ENCODE peak calls at places on chromosomes 2 and 18, in seven cellular contexts. O is hepatocyte; Y is foreskin keratinocyte; C is uterus; B is small intestine; G is breast epithelium; I is effector memory CD4-positive, alpha-beta T cell. H is an unnamed sample.

GRCh38 chr18:63342206-63342605 is 22.6 kb upstream of the BCL2 start:
- DNase-seq in O (peak; percentile 46), Y (no peak), C (peak; percentile 38), B (no peak), G (no peak), I (no peak), H (no peak)

GRCh38 chr18:77365667-77366066 is 116.0 kb downstream of the GALR1 start:
- DNase-seq in O (no peak), Y (no peak), C (no peak), B (no peak), G (no peak), I (no peak), H (no peak)

GRCh38 chr2:190663839-190664238 is 15.0 kb downstream of the NAB1 start:
- DNase-seq in O (no peak), Y (no peak), C (no peak), B (no peak), G (no peak), I (no peak), H (no peak)

GRCh38 chr2:133841905-133842304 is 273.6 kb upstream of the NCKAP5 start:
- DNase-seq in O (no peak), Y (peak; percentile 88), C (no peak), B (no peak), G (no peak), I (no peak), H (no peak)

GRCh38 chr18:62521082-62521481 is 1.7 kb upstream of the ZCCHC2 start:
- DNase-seq in O (no peak), Y (no peak), C (no peak), B (no peak), G (no peak), I (no peak), H (no peak)

GRCh38 chr18:8763611-8764010 is 58.3 kb downstream of the MTCL1 start:
- DNase-seq in O (no peak), Y (no peak), C (no peak), B (no peak), G (no peak), I (no peak), H (no peak)

GRCh38 chr2:28480403-28481049 is 15.3 kb upstream of the PLB1 start:
- DNase-seq in O (no peak), Y (no peak), C (no peak), B (no peak), G (no peak), I (no peak), H (no peak)

GRCh38 chr2:229731916-229732315 is 17.6 kb upstream of the DNER start:
- DNase-seq in O (no peak), Y (no peak), C (no peak), B (no peak), G (no peak), I (no peak), H (no peak)

GRCh38 chr2:42113427-42113826 is 55.7 kb upstream of the EML4 start:
- DNase-seq in O (no peak), Y (no peak), C (no peak), B (no peak), G (no peak), I (no peak), H (no peak)

GRCh38 chr18:23992119-23992940 is 22.2 kb upstream of the TTC39C start:
- DNase-seq in O (no peak), Y (peak; percentile 72), C (no peak), B (peak; percentile 53), G (peak; percentile 60), I (peak; percentile 56), H (no peak)

GRCh38 chr18:59141294-59142068 is 1.8 kb downstream of the SEC11C start:
- DNase-seq in O (peak; percentile 15), Y (no peak), C (no peak), B (peak; percentile 8), G (no peak), I (no peak), H (no peak)

GRCh38 chr2:62692225-62692624 is 13.3 kb upstream of the EHBP1 start:
- DNase-seq in O (no peak), Y (no peak), C (no peak), B (no peak), G (no peak), I (no peak), H (no peak)

DNA sequence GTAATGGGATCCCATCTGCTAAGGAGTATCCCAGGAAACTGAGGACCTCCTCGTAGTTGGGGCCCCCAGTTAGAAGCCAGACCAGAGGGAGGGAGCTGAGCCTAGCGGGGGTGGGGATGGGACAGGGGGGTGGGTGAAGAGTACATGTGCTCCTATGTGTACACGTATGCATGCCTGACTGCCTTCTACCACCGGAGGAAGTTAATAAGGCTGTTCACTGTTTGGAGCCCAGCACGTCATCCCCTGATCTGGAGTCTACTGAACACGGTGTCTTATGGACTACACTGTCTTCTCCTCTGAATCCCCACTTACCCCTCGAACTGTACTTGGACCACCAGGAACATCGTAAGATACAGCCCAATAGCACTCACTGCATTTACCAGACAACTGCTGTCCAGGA is 68.5 kb downstream of the SFXN5 start:
- DNase-seq in O (peak; percentile 2), Y (no peak), C (no peak), B (no peak), G (no peak), I (no peak), H (no peak)
- H3K4me1 ChIP-seq in O (peaks cover 12% of the 10 kb centered on the region), Y (no peaks in the 10 kb centered on the region), C (no peaks in the 10 kb centered on the region), B (no peaks in the 10 kb centered on the region), G (no peaks in the 10 kb centered on the region), I (no peaks in the 10 kb centered on the region), H (no peaks in the 10 kb centered on the region)

DNA sequence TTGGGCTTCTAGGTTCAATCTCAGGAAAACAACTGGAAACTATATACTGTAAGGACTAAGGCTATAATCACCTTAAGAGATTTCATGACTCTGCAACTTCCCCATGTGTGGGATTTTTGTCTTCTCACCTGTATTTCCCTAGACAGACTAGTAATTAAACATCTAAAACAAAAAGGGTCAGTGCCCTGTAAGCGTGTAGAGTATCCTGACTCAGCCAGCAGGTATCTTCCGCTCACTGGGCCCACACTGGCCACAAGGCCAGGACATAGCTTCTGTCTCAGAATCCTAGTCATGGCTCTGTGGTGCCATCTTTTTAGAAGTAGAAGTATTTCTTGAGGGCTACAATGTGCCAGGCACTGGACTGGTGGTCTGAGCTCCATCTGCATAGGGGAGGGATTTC is 28.8 kb upstream of the KCMF1 start:
- DNase-seq in O (no peak), Y (no peak), C (no peak), B (no peak), G (no peak), I (no peak), H (no peak)
- H3K4me1 ChIP-seq in O (no peaks in the 10 kb centered on the region), Y (peaks cover 23% of the 10 kb centered on the region), C (no peaks in the 10 kb centered on the region), B (no peaks in the 10 kb centered on the region), G (no peaks in the 10 kb centered on the region), I (peaks cover 24% of the 10 kb centered on the region), H (peaks cover 55% of the 10 kb centered on the region)

GRCh38 chr2:96489673-96490072 is 15.5 kb downstream of the NEURL3 start:
- DNase-seq in O (no peak), Y (no peak), C (no peak), B (no peak), G (no peak), I (no peak), H (no peak)

GRCh38 chr2:96485751-96486643 is 19.2 kb downstream of the NEURL3 start:
- DNase-seq in O (peak; percentile 66), Y (peak; percentile 93), C (peak; percentile 75), B (peak; percentile 94), G (peak; percentile 74), I (peak; percentile 60), H (peak; percentile 79)

GRCh38 chr2:96484096-96484495 is 21.1 kb downstream of the NEURL3 start:
- DNase-seq in O (no peak), Y (no peak), C (no peak), B (no peak), G (no peak), I (no peak), H (no peak)

GRCh38 chr2:96489261-96489660 is 15.9 kb downstream of the NEURL3 start:
- DNase-seq in O (no peak), Y (no peak), C (no peak), B (no peak), G (no peak), I (no peak), H (no peak)

GRCh38 chr2:96485350-96485749 is 19.8 kb downstream of the NEURL3 start:
- DNase-seq in O (no peak), Y (no peak), C (no peak), B (no peak), G (no peak), I (no peak), H (no peak)
- H3K4me1 ChIP-seq in O (no peaks in the 10 kb centered on the region), Y (peaks cover 4% of the 10 kb centered on the region), C (no peaks in the 10 kb centered on the region), B (no peaks in the 10 kb centered on the region), G (no peaks in the 10 kb centered on the region), I (peaks cover 16% of the 10 kb centered on the region), H (peaks cover 12% of the 10 kb centered on the region)

DNA sequence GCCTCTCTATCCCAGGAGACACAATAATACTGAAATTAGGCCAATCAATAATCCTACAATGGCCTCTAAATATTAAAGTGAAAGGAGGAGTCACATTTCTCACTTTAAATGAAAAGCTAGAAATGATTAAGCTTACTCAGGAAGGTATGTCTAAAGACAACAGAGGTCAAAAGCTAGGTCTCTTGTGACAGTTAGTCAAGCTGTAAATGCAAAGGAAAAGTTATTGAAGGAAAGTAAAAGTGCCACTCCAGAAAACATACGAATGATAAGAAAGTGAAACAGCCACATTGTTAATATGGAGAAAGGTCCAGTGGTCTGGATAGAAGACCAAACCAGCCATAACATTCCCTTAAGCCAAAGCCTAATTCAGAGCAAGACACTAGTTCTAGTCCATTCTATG is 9.5 kb downstream of the SESTD1 start:
- DNase-seq in O (no peak), Y (no peak), C (no peak), B (no peak), G (no peak), I (no peak), H (no peak)
- H3K4me1 ChIP-seq in O (no peaks in the 10 kb centered on the region), Y (peaks cover 6% of the 10 kb centered on the region), C (no peaks in the 10 kb centered on the region), B (peaks cover 9% of the 10 kb centered on the region), G (no peaks in the 10 kb centered on the region), I (no peaks in the 10 kb centered on the region), H (peaks cover 4% of the 10 kb centered on the region)

GRCh38 chr2:106172649-106173048 is 21.5 kb downstream of the UXS1 start:
- DNase-seq in O (no peak), Y (no peak), C (no peak), B (no peak), G (no peak), I (no peak), H (no peak)
- H3K4me1 ChIP-seq in O (peaks cover 36% of the 10 kb centered on the region), Y (no peaks in the 10 kb centered on the region), C (no peaks in the 10 kb centered on the region), B (no peaks in the 10 kb centered on the region), G (no peaks in the 10 kb centered on the region), I (peaks cover 7% of the 10 kb centered on the region), H (no peaks in the 10 kb centered on the region)

DNA sequence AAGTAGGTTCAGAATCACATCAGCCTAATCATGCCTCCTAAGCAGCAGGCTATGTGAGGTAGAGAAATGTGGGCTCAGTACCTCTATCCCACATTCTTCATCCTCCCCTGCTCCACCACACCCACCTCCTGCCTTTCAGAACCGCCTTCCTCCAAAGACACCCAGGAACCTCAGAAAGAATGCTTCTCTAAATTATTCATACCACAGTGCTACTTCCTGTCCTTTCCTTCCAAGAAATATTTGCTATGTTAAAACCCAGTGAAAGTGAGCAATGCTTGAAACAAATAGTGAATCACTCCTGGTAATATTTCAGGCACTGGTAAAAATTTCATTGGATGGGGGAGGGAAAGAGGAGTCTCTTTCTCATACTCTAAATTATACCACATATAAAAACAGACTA is 24.0 kb upstream of the CREB1 start:
- DNase-seq in O (no peak), Y (peak; percentile 92), C (no peak), B (no peak), G (no peak), I (no peak), H (no peak)
- H3K4me1 ChIP-seq in O (peaks cover 12% of the 10 kb centered on the region), Y (peaks cover 28% of the 10 kb centered on the region), C (no peaks in the 10 kb centered on the region), B (no peaks in the 10 kb centered on the region), G (peaks cover 4% of the 10 kb centered on the region), I (peaks cover 4% of the 10 kb centered on the region), H (peaks cover 2% of the 10 kb centered on the region)

DNA sequence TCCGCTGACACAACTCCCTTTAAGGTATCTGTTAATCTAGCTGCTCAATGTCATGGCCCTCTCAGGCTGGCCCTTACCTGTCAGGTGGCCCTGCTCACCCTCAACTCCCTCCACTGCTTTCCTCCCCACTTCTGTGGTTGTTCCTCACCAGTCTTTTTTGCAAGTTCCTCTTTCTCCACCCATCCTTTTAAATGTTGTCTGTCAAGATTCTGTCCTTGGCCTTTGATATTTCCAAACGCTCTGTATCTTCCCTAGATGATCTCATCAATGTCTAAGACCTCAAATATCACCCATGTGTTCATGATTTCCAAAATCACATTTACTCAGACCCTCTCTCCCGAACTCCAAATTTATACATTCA is 3.5 kb downstream of the PTPN2 start:
- DNase-seq in O (no peak), Y (no peak), C (no peak), B (no peak), G (no peak), I (no peak), H (no peak)
- H3K4me1 ChIP-seq in O (peaks cover 6% of the 10 kb centered on the region), Y (peaks cover 11% of the 10 kb centered on the region), C (no peaks in the 10 kb centered on the region), B (peaks cover 5% of the 10 kb centered on the region), G (peaks cover 5% of the 10 kb centered on the region), I (peaks cover 26% of the 10 kb centered on the region), H (no peaks in the 10 kb centered on the region)

H was measured in transverse colon.